ENCODE peak calls at places on chromosomes 11 and 22, in seven cellular contexts. N is CD4-positive, CD25-positive, alpha-beta regulatory T cell; K is WERI-Rb-1; R is HEK293T; A is HCT116; U is RCC 7860; L is head of caudate nucleus. Q is an unnamed sample.

GRCh38 chr11:69089258-69089657 is 40.5 kb downstream of the TPCN2 start:
- DNase-seq in N (no peak), L (no peak), K (peak), R (no peak), A (no peak), U (peak), Q (no peak)

GRCh38 chr11:126704144-126704543 is 296.4 kb downstream of the KIRREL3 start:
- DNase-seq in K (no peak), R (no peak), U (no peak), A (no peak), L (no peak), N (no peak), Q (no peak)

GRCh38 chr11:14593671-14594070 is 49.9 kb upstream of the PDE3B start:
- DNase-seq in K (no peak), U (no peak), R (no peak), L (no peak), N (no peak), A (no peak), Q (no peak)

GRCh38 chr11:8339592-8340022 is 75.9 kb upstream of the LMO1 start:
- DNase-seq in L (no peak), U (no peak), R (no peak), K (no peak), N (no peak), A (no peak), Q (no peak)

GRCh38 chr11:44659641-44660040 is 67.1 kb upstream of the TSPAN18 start:
- DNase-seq in A (no peak), L (no peak), N (peak), U (no peak), K (no peak), R (no peak), Q (no peak)

GRCh38 chr11:22688914-22689313 is 22.5 kb downstream of the GAS2 start:
- DNase-seq in U (no peak), K (no peak), R (no peak), A (no peak), L (no peak), N (no peak), Q (no peak)

GRCh38 chr22:42084874-42085273 is 5.4 kb downstream of the SMDT1 start:
- DNase-seq in K (no peak), L (no peak), U (no peak), N (no peak), A (no peak), R (no peak), Q (no peak)

GRCh38 chr11:57303990-57304579 is 20.7 kb downstream of the TNKS1BP1 start:
- DNase-seq in N (no peak), A (no peak), U (no peak), K (peak), L (no peak), R (no peak), Q (peak)

GRCh38 chr22:50032941-50033601 is 20.5 kb upstream of the IL17REL start:
- DNase-seq in L (no peak), N (no peak), K (no peak), A (no peak), R (no peak), U (no peak), Q (no peak)

GRCh38 chr11:70829160-70829899 is 423.0 kb downstream of the SHANK2 start:
- DNase-seq in R (no peak), K (no peak), N (no peak), L (no peak), A (no peak), U (no peak), Q (no peak)

GRCh38 chr22:44462246-44463015 is 35.6 kb downstream of the RTL6 start:
- DNase-seq in A (no peak), K (no peak), R (no peak), N (no peak), U (no peak), L (peak), Q (peak)

GRCh38 chr11:10858505-10859360 is 880 bp upstream of the ZBED5 start:
- DNase-seq in N (peak), L (peak), U (peak), K (peak), R (peak), A (no peak), Q (peak)

GRCh38 chr11:36622431-36623136 is 24.5 kb upstream of the RAG2 start:
- DNase-seq in U (peak), L (no peak), R (peak), K (peak), N (peak), A (peak), Q (peak)